ENCODE peak calls at places on chromosomes 3 and 15, in seven cellular contexts. O is IMR-90; F is heart left ventricle; I is pulmonary artery endothelial cell; X is activated CD8-positive, alpha-beta T cell treated with anti-CD3 and anti-CD28 coated beads, Interleukin-2, amount 10 ng/mL, durations not matched to agents 7 days and 5 days; L is C1 segment of cervical spinal cord; J is activated CD4-positive, alpha-beta T cell treated with anti-CD3 and anti-CD28 coated beads, Interleukin-2, amount 50 U/mL, for 48 hours. H is an unnamed sample.

GRCh38 chr3:126544596-126545281 is 14.0 kb downstream of the C3orf22 start:
- DNase-seq in O (no peak), F (peak; percentile 3), I (no peak), X (no peak), L (no peak), J (no peak), H (no peak)

GRCh38 chr15:62128916-62129315 is 36.2 kb downstream of the C2CD4B start:
- DNase-seq in O (no peak), F (no peak), I (no peak), X (peak; percentile 46), L (no peak), J (no peak), H (no peak)

GRCh38 chr3:148131990-148132638 is 565.6 kb upstream of the AGTR1 start:
- DNase-seq in O (peak; percentile 2), F (no peak), I (no peak), X (no peak), L (no peak), J (no peak), H (no peak)

GRCh38 chr3:186046838-186047237 is 62.1 kb downstream of the ETV5 start:
- DNase-seq in O (no peak), F (no peak), I (no peak), X (no peak), L (no peak), J (no peak), H (no peak)

GRCh38 chr15:78237146-78237545 is 2.8 kb upstream of the ACSBG1 start:
- DNase-seq in O (no peak), F (no peak), I (no peak), X (no peak), L (no peak), J (no peak), H (no peak)

GRCh38 chr3:30913176-30913575 is 18.7 kb upstream of the GADL1 start:
- DNase-seq in O (no peak), F (no peak), I (no peak), X (no peak), L (no peak), J (no peak), H (no peak)

GRCh38 chr3:126852536-126852935 is 130.4 kb upstream of the PLXNA1 start:
- DNase-seq in O (no peak), F (no peak), I (no peak), X (no peak), L (no peak), J (no peak), H (no peak)

GRCh38 chr3:28347374-28348285 is 891 bp upstream of the ZCWPW2 start:
- DNase-seq in O (peak; percentile 65), F (no peak), I (no peak), X (no peak), L (no peak), J (no peak), H (no peak)

GRCh38 chr15:36218322-36218721 is 361.1 kb upstream of the CDIN1 start:
- DNase-seq in O (no peak), F (no peak), I (no peak), X (no peak), L (no peak), J (no peak), H (no peak)

GRCh38 chr15:64096486-64097431 is 977 bp downstream of the SNX1 start:
- DNase-seq in O (peak; percentile 43), F (no peak), I (no peak), X (peak; percentile 27), L (no peak), J (no peak), H (peak; percentile 68)

GRCh38 chr15:42832577-42832976 is 88.0 kb downstream of the TTBK2 start:
- DNase-seq in O (peak; percentile 88), F (no peak), I (no peak), X (no peak), L (no peak), J (no peak), H (peak; percentile 49)

GRCh38 chr15:61080209-61081027 is 148.7 kb downstream of the RORA start:
- DNase-seq in O (no peak), F (no peak), I (no peak), X (no peak), L (no peak), J (no peak), H (no peak)

GRCh38 chr3:141425523-141426233 is 57.4 kb downstream of the ZBTB38 start:
- DNase-seq in O (peak; percentile 66), F (no peak), I (no peak), X (no peak), L (no peak), J (peak; percentile 20), H (no peak)